ENCODE peak calls at places on chromosomes 6 and 20, in nine cellular contexts. T, I, B, S, N, K, R, F and Z are unnamed samples. For H3K4me1, the result is how much of the 10 kb centered on the place peaks cover.

GRCh38 chr6:36050947-36051710 is 23.5 kb downstream of the MAPK14 start:
- DNase-seq in T (no peak), I (no peak), B (no peak), S (no peak), N (no peak), K (no peak), R (no peak), F (no peak), Z (peak)

GRCh38 chr20:53829706-53830521 is 236.3 kb upstream of the ZNF217 start:
- DNase-seq in T (no peak), I (no peak), B (no peak), S (no peak), N (no peak), K (no peak), R (no peak), F (no peak), Z (no peak)

GRCh38 chr6:97630592-97630991 is 347.6 kb upstream of the MMS22L start:
- DNase-seq in T (no peak), I (no peak), B (peak), S (no peak), N (no peak), K (no peak), R (no peak), F (no peak), Z (no peak)

GRCh38 chr20:53642196-53643030 is 48.8 kb upstream of the ZNF217 start:
- DNase-seq in T (peak), I (peak), B (peak), S (peak), N (peak), K (no peak), R (no peak), F (no peak), Z (no peak)

GRCh38 chr6:25883536-25883935 is 9.5 kb upstream of the SLC17A3 start:
- DNase-seq in T (no peak), I (no peak), B (no peak), S (no peak), N (no peak), K (no peak), R (no peak), F (no peak), Z (no peak)

GRCh38 chr20:21826946-21827345 is 121.5 kb downstream of the PAX1 start:
- DNase-seq in T (no peak), I (peak), B (no peak), S (no peak), N (no peak), K (peak), R (no peak), F (no peak), Z (no peak)

GRCh38 chr6:122753688-122754056 is 25.8 kb upstream of the FABP7 start:
- DNase-seq in T (no peak), I (no peak), B (no peak), S (no peak), N (no peak), K (no peak), R (no peak), F (no peak), Z (no peak)

GRCh38 chr6:156776470-156776840 is 723 bp upstream of the ARID1B start:
- DNase-seq in T (no peak), I (no peak), B (peak), S (no peak), N (no peak), K (no peak), R (no peak), F (no peak), Z (no peak)

GRCh38 chr20:22586645-22587310 is 2.4 kb upstream of the FOXA2 start:
- DNase-seq in T (no peak), I (peak), B (no peak), S (no peak), N (no peak), K (no peak), R (peak), F (peak), Z (no peak)

GRCh38 chr6:170062904-170063220 is 228.0 kb downstream of the DLL1 start:
- DNase-seq in T (no peak), I (no peak), B (no peak), S (no peak), N (no peak), K (no peak), R (peak), F (peak), Z (peak)

GRCh38 chr6:111591370-111591900 is 14.2 kb downstream of the TRAF3IP2 start:
- DNase-seq in T (peak), I (no peak), B (peak), S (peak), N (no peak), K (no peak), R (peak), F (peak), Z (peak)

GRCh38 chr6:102488729-102489128 is 1095.2 kb downstream of the GRIK2 start:
- DNase-seq in T (no peak), I (no peak), B (peak), S (no peak), N (no peak), K (no peak), R (no peak), F (no peak), Z (no peak)

GRCh38 chr6:16067568-16067967 is 61.3 kb upstream of the MYLIP start:
- DNase-seq in T (no peak), I (no peak), B (no peak), S (no peak), N (no peak), K (no peak), R (no peak), F (no peak), Z (no peak)

GRCh38 chr6:39983193-39983592 is 48.9 kb upstream of the MOCS1 start:
- DNase-seq in T (no peak), I (no peak), B (no peak), S (no peak), N (no peak), K (no peak), R (no peak), F (no peak), Z (no peak)

GRCh38 chr20:54070187-54070987 is at the start of gene BCAS1:
- DNase-seq in T (no peak), I (no peak), B (no peak), S (no peak), N (no peak), K (no peak), R (no peak), F (no peak), Z (no peak)

GRCh38 chr6:109446541-109446940 is 6.0 kb downstream of the SMPD2 start:
- DNase-seq in T (no peak), I (no peak), B (no peak), S (no peak), N (no peak), K (no peak), R (no peak), F (no peak), Z (no peak)

GRCh38 chr6:109447087-109447486 is 6.6 kb downstream of the SMPD2 start:
- DNase-seq in T (no peak), I (no peak), B (no peak), S (no peak), N (no peak), K (no peak), R (no peak), F (no peak), Z (no peak)

GRCh38 chr6:109448615-109449014 is 7.0 kb downstream of the MICAL1 start:
- DNase-seq in T (no peak), I (no peak), B (no peak), S (no peak), N (no peak), K (no peak), R (no peak), F (no peak), Z (no peak)

GRCh38 chr6:109449064-109449788 is 6.3 kb downstream of the MICAL1 start:
- DNase-seq in T (no peak), I (no peak), B (no peak), S (no peak), N (no peak), K (no peak), R (no peak), F (no peak), Z (no peak)

DNA sequence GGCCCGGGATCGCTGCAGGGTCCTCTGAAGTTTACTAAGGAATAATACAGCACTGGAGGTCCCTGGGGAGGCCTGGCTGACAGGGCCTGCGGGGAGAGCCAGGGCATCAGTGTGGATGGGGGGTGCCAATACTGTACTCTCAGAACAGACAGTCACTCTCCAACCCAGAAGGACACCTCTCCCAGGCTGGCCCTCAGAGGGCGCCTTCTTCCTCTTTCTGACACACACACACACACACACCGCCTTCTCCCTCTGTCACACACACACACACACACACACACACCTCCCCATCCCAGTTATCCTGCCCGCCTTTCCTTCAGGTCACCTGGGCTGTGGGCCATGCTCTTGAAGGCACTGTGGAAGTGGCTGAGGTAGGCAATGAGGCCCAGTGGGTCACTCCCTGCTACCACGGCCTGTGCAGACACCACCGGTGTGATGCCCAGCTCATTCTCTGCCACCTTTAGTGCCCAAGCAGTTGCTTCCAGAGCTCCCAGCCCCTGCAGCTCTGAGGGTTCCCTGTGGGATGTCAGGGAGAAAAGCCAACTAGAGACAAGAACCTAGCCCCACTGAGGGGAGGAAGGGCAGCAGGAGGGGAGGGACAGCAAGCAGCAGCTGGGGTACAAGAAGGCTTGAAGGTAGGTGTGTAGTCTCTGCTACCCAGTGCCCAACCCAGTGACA is 7.5 kb downstream of the SMPD2 start:
- DNase-seq in T (no peak), I (no peak), B (no peak), S (no peak), N (no peak), K (no peak), R (no peak), F (no peak), Z (no peak)
- H3K4me1 ChIP-seq in T (under half), I (under half), B (under half), S (under half), N (under half), K (under half), R (under half), F (under half), Z (under half)

GRCh38 chr6:1379026-1379809 is 10.2 kb upstream of the FOXF2 start:
- DNase-seq in T (no peak), I (no peak), B (no peak), S (no peak), N (no peak), K (peak), R (no peak), F (no peak), Z (no peak)
- H3K4me1 ChIP-seq in T (half or more), I (under half), B (under half), S (under half), N (under half), K (under half), R (under half), F (half or more), Z (under half)

GRCh38 chr6:88177961-88178464 is 11.9 kb upstream of the CNR1 start:
- DNase-seq in T (no peak), I (no peak), B (no peak), S (no peak), N (no peak), K (no peak), R (no peak), F (no peak), Z (no peak)
- H3K4me1 ChIP-seq in T (under half), I (under half), B (under half), S (under half), N (under half), K (under half), R (under half), F (under half), Z (under half)

GRCh38 chr6:3340891-3341290 is 82.1 kb downstream of the PSMG4 start:
- DNase-seq in T (no peak), I (peak), B (no peak), S (no peak), N (no peak), K (no peak), R (peak), F (no peak), Z (no peak)

GRCh38 chr6:3343089-3343901 is 84.5 kb downstream of the PSMG4 start:
- DNase-seq in T (no peak), I (no peak), B (no peak), S (no peak), N (no peak), K (no peak), R (no peak), F (no peak), Z (no peak)

GRCh38 chr6:3337521-3338350 is 79.0 kb downstream of the PSMG4 start:
- DNase-seq in T (no peak), I (peak), B (no peak), S (no peak), N (no peak), K (no peak), R (no peak), F (no peak), Z (no peak)

GRCh38 chr6:3340358-3340798 is 81.6 kb downstream of the PSMG4 start:
- DNase-seq in T (no peak), I (no peak), B (no peak), S (no peak), N (no peak), K (no peak), R (peak), F (no peak), Z (no peak)

DNA sequence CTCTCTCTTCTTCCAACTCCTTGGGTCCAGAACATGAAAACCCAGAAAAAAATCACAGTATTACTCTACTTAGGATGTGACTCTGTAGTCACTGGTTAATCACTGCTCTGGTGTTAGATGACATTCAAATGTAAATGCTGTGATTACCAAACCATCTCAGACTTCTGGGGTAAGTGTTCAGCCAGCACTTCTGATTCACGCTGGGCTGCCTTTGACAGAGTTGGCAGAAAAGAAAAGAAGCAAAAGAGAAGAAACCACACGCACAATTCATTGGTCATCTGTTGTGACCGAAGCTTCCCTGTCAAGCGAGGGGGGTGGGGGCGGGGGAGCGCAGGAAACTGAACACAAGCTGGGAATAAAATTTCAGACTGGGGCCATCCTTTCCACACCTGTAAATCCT is 82.7 kb downstream of the PSMG4 start:
- DNase-seq in T (no peak), I (peak), B (no peak), S (no peak), N (no peak), K (no peak), R (peak), F (no peak), Z (no peak)
- H3K4me1 ChIP-seq in T (half or more), I (under half), B (under half), S (under half), N (under half), K (under half), R (under half), F (under half), Z (under half)

DNA sequence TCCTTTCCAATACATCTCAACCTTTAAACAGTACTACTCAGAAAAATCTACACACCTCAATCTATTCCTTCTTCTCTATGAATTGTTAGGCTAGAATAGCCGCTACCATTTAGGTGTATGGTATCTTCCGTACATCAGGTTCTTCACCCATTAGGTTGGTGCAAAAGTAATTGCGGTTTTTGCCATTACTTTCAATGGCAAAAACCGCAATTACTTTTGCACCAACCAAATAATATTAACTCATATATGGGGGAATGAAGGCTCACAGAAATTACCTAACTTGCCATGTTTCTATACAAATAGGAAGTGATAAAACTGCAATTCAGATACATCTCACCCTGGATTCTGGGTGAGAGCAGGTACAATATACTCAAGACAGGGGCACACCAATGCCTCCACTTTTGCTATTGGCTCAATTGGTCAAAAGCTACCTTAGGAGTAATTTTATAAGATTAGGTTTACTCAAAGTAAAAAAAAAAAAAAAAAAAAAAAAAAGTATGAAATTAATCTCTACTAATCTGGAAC is 37.7 kb upstream of the ARHGAP18 start:
- DNase-seq in T (no peak), I (no peak), B (no peak), S (no peak), N (no peak), K (no peak), R (no peak), F (no peak), Z (no peak)
- H3K4me1 ChIP-seq in T (half or more), I (under half), B (under half), S (half or more), N (half or more), K (under half), R (under half), F (under half), Z (under half)

GRCh38 chr20:33825340-33826269 is 14.5 kb downstream of the CHMP4B start:
- DNase-seq in T (no peak), I (peak), B (peak), S (no peak), N (no peak), K (no peak), R (no peak), F (no peak), Z (no peak)

GRCh38 chr20:33824852-33825251 is 13.7 kb downstream of the CHMP4B start:
- DNase-seq in T (no peak), I (no peak), B (no peak), S (no peak), N (no peak), K (no peak), R (no peak), F (no peak), Z (no peak)

GRCh38 chr20:33827629-33828325 is 16.6 kb downstream of the CHMP4B start:
- DNase-seq in T (no peak), I (no peak), B (no peak), S (no peak), N (no peak), K (no peak), R (no peak), F (no peak), Z (no peak)

GRCh38 chr20:33827109-33827508 is 16.0 kb downstream of the CHMP4B start:
- DNase-seq in T (no peak), I (no peak), B (no peak), S (no peak), N (no peak), K (no peak), R (no peak), F (no peak), Z (no peak)

DNA sequence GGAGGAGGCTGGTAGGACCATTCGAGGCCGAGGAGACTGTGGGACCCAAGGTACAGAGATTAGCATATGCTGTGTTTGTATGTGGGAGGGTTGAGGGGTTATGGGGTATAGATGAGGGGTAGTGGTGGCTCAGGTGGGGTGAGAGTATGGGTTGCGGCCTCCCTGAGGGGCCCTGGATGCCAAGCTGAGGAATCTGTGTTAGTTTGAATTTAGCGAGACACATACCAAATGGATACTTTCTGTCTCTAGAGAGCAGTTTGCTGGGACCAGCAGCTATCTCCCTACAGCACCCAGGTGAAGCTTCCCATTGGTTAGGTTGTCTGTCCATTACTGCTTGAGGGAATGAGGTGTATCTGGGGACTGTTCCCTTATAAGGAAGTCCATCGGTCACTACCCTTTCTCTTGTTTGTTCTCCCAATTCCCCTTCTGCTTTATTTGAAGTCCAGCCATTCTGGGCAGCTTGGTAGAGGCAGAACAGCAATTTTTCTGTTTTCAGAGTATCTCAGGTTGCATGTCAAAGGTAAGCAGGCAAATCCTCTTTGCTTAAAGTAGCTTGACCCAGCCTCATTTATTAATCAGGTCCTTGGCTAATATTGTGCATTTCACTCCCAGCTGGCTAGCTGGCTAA is 15.2 kb downstream of the CHMP4B start:
- DNase-seq in T (no peak), I (peak), B (peak), S (no peak), N (no peak), K (no peak), R (no peak), F (no peak), Z (no peak)
- H3K4me1 ChIP-seq in T (half or more), I (under half), B (under half), S (under half), N (under half), K (under half), R (under half), F (half or more), Z (under half)

GRCh38 chr6:24253360-24253759 is 104.5 kb downstream of the DCDC2 start:
- DNase-seq in T (no peak), I (no peak), B (no peak), S (no peak), N (no peak), K (no peak), R (no peak), F (no peak), Z (no peak)
- H3K4me1 ChIP-seq in T (under half), I (under half), B (under half), S (under half), N (under half), K (under half), R (under half), F (under half), Z (under half)

GRCh38 chr20:1861347-1861987 is 33.7 kb upstream of the SIRPA start:
- DNase-seq in T (no peak), I (no peak), B (peak), S (no peak), N (no peak), K (no peak), R (no peak), F (no peak), Z (no peak)
- H3K4me1 ChIP-seq in T (under half), I (under half), B (under half), S (under half), N (under half), K (under half), R (under half), F (under half), Z (under half)